ENCODE peak calls at places on chromosomes 2 and 18, in four cellular contexts. J is psoas muscle, B is transverse colon, V is RWPE2. X is an unnamed sample.

GRCh38 chr18:10892801-10893595 is 256.4 kb downstream of the PIEZO2 start:
- DNase-seq in J (no peak), B (no peak), V (no peak), X (no peak)

GRCh38 chr2:210503622-210504300 is 27.2 kb upstream of the LANCL1 start:
- DNase-seq in J (no peak), B (no peak), V (no peak), X (no peak)

GRCh38 chr2:141317986-141318385 is 812.8 kb downstream of the LRP1B start:
- DNase-seq in J (no peak), B (no peak), V (no peak), X (no peak)

GRCh38 chr2:237498341-237498740 is 11.3 kb downstream of the MLPH start:
- DNase-seq in J (no peak), B (no peak), V (no peak), X (no peak)

GRCh38 chr2:26655611-26656195 is 14.5 kb upstream of the CIB4 start:
- DNase-seq in J (no peak), B (no peak), V (no peak), X (no peak)

GRCh38 chr2:3422161-3422767 is 42.8 kb downstream of the TRAPPC12 start:
- DNase-seq in J (no peak), B (no peak), V (no peak), X (no peak)

GRCh38 chr2:113872201-113872600 is 17.7 kb upstream of the ACTR3 start:
- DNase-seq in J (no peak), B (no peak), V (no peak), X (no peak)

GRCh38 chr2:46737577-46737976 is 178.0 kb downstream of the MCFD2 start:
- DNase-seq in J (no peak), B (no peak), V (no peak), X (no peak)

GRCh38 chr2:48515588-48515987 is 14.4 kb upstream of the STON1 start:
- DNase-seq in J (no peak), B (peak; percentile 13), V (no peak), X (no peak)

DNA sequence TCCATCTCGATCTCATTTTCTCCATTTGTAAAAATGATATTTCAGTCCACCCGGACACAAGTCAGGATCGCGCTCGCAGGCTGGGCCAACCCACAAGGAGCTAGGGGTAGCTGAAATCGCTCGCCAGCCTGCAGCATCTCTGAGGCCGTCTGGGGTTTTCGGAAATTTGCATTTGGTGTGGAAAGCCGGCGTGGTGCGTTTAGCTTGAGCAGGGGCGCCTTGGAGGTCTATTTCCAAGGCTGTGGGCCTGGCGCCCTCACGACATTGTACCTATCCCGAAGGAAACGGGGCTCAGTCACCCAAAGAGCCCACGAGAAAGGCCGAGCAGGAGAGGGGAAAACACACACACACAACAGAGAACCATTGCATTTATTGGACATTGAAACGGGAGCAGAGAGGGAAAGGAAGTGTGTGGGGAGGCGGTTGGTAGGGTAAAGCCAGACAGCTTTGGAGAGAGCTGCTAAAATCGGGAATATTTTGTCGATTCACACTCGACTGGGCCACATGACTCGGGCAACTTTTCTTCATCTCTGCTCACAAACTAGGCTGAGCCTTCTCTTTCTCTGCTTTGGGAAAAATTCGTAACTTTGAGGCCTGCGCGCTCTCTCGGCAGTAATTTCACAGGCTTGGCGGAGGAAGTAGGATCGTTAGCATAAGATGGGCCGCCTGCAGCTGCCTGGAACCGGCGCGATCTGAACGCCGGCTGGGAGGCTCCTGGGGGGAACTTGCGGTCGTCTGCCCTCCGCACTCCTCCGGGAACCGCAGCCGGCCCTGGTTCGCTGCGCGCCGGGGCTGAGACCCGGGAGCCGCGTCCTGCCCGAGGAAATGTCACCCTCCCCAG is 1.1 kb upstream of the HOXD8 start:
- DNase-seq in J (no peak), B (no peak), V (no peak), X (no peak)
- H3K4me3 ChIP-seq in J (peak overlapping the region; percentile 84), B (peak overlapping the region; percentile 68), V (no peak overlapping the region), X (no peak overlapping the region)

GRCh38 chr2:111663471-111663951 is 220.5 kb downstream of the ANAPC1 start:
- DNase-seq in J (no peak), B (no peak), V (no peak), X (no peak)
- TF ChIP-seq CTCF in J (no peak), B (no peak), V (no peak), X (peak; percentile 51)

DNA sequence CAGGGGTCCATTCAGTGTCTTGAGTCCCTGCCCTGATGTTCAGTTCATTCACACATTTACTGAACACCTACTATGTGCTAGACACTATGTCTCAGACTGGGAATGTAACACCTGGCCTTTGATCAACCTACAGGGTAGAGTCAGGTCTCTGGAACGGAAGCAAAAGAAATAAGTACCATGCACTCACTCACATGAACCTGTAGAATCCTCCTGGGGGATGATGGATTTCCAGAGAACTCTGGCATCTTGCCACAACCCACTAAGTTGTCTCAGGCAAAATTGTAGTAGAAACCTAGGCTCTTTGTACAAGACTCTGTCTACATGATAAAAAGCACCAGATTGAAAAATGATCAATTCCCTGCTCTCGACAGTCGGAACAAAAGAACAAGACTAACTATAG is 4.7 kb downstream of the CAPN14 start:
- DNase-seq in J (no peak), B (no peak), V (no peak), X (no peak)
- H3K27ac ChIP-seq in J (no peak overlapping the region), B (no peak overlapping the region), V (no peak overlapping the region), X (no peak overlapping the region)

DNA sequence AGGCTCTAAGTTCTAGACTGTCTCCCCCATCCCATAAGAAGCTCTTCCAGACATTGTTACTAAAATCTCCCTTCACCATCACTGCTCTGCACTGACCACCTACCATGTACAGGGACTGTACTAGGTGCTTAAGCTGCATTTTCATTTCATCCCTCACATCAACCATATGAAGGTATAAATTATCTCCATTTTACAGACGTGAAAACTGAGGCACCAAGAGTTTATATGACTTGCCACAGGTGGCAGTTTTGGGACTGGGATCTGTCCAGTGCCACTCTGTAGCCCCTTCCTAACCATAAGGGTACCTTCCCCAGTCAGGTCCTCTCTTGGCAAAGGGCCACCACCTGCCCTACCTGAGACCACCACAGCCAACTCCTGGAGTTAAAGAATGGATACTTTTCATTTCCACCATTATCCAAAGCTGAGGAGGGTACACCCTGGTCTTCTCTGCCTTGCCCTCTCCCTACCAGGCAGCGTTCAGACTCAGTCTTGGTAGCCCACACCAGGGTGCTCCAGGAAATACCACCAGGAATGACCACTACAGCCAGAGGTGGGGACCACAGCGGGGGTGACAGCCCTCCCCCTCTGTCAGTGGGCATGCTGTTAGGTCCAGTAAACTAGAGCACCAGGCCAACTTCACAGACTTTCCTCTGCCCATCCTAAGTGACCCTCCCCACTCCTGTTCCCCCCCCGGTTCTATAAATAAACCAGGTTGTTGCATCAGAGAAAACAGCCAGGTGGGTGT is 2.8 kb downstream of the RAB11FIP5 start:
- DNase-seq in J (no peak), B (no peak), V (no peak), X (no peak)
- H3K4me3 ChIP-seq in J (no peak overlapping the region), B (no peak overlapping the region), V (no peak overlapping the region), X (peak overlapping the region; percentile 25)

X was measured in AG04450.